ENCODE peak calls at places on chromosomes 6 and 20, in five cellular contexts. One of them, this sample, is unnamed.

GRCh38 chr6:75563032-75563431 is 38.6 kb upstream of the SENP6 start:
- DNase-seq in activated T-helper 1 cell treated with anti-CD3 and anti-CD28 coated beads, Interleukin-12 subunit alpha, Interleukin-12 subunit beta, Interleukin-2, Interleukin-4 antibody, amounts not matched to agents 30 ng/mL and 10 ng/mL and 1 ng/mL, durations not matched to agents 14 hours and 24 hours and 36 hours: peak
- DNase-seq in MCF 10A: peak
- DNase-seq in GM04503: no peak
- DNase-seq in non-pigmented ciliary epithelial cell: no peak
- DNase-seq in this sample: peak

GRCh38 chr6:169326067-169326799 is 72.6 kb upstream of the THBS2 start:
- DNase-seq in activated T-helper 1 cell treated with anti-CD3 and anti-CD28 coated beads, Interleukin-12 subunit alpha, Interleukin-12 subunit beta, Interleukin-2, Interleukin-4 antibody, amounts not matched to agents 30 ng/mL and 10 ng/mL and 1 ng/mL, durations not matched to agents 14 hours and 24 hours and 36 hours: no peak
- DNase-seq in MCF 10A: peak
- DNase-seq in GM04503: no peak
- DNase-seq in non-pigmented ciliary epithelial cell: no peak
- DNase-seq in this sample: peak

GRCh38 chr20:63096681-63097335 is 90.0 kb upstream of the BHLHE23 start:
- DNase-seq in activated T-helper 1 cell treated with anti-CD3 and anti-CD28 coated beads, Interleukin-12 subunit alpha, Interleukin-12 subunit beta, Interleukin-2, Interleukin-4 antibody, amounts not matched to agents 30 ng/mL and 10 ng/mL and 1 ng/mL, durations not matched to agents 14 hours and 24 hours and 36 hours: no peak
- DNase-seq in MCF 10A: no peak
- DNase-seq in GM04503: no peak
- DNase-seq in non-pigmented ciliary epithelial cell: no peak
- DNase-seq in this sample: no peak

GRCh38 chr6:157518399-157519250 is 137.6 kb downstream of the ZDHHC14 start:
- DNase-seq in activated T-helper 1 cell treated with anti-CD3 and anti-CD28 coated beads, Interleukin-12 subunit alpha, Interleukin-12 subunit beta, Interleukin-2, Interleukin-4 antibody, amounts not matched to agents 30 ng/mL and 10 ng/mL and 1 ng/mL, durations not matched to agents 14 hours and 24 hours and 36 hours: no peak
- DNase-seq in MCF 10A: no peak
- DNase-seq in GM04503: peak
- DNase-seq in non-pigmented ciliary epithelial cell: no peak
- DNase-seq in this sample: no peak

GRCh38 chr6:152952045-152952444 is 30.8 kb downstream of the FBXO5 start:
- DNase-seq in activated T-helper 1 cell treated with anti-CD3 and anti-CD28 coated beads, Interleukin-12 subunit alpha, Interleukin-12 subunit beta, Interleukin-2, Interleukin-4 antibody, amounts not matched to agents 30 ng/mL and 10 ng/mL and 1 ng/mL, durations not matched to agents 14 hours and 24 hours and 36 hours: no peak
- DNase-seq in MCF 10A: peak
- DNase-seq in GM04503: no peak
- DNase-seq in non-pigmented ciliary epithelial cell: no peak
- DNase-seq in this sample: no peak

GRCh38 chr6:169048185-169048584 is 205.5 kb downstream of the THBS2 start:
- DNase-seq in activated T-helper 1 cell treated with anti-CD3 and anti-CD28 coated beads, Interleukin-12 subunit alpha, Interleukin-12 subunit beta, Interleukin-2, Interleukin-4 antibody, amounts not matched to agents 30 ng/mL and 10 ng/mL and 1 ng/mL, durations not matched to agents 14 hours and 24 hours and 36 hours: no peak
- DNase-seq in MCF 10A: no peak
- DNase-seq in GM04503: no peak
- DNase-seq in non-pigmented ciliary epithelial cell: no peak
- DNase-seq in this sample: no peak

GRCh38 chr20:51958636-51959542 is 156.6 kb upstream of the SALL4 start:
- DNase-seq in activated T-helper 1 cell treated with anti-CD3 and anti-CD28 coated beads, Interleukin-12 subunit alpha, Interleukin-12 subunit beta, Interleukin-2, Interleukin-4 antibody, amounts not matched to agents 30 ng/mL and 10 ng/mL and 1 ng/mL, durations not matched to agents 14 hours and 24 hours and 36 hours: no peak
- DNase-seq in MCF 10A: no peak
- DNase-seq in GM04503: no peak
- DNase-seq in non-pigmented ciliary epithelial cell: no peak
- DNase-seq in this sample: peak

GRCh38 chr6:92047886-92048285 is 1371.5 kb downstream of the EPHA7 start:
- DNase-seq in activated T-helper 1 cell treated with anti-CD3 and anti-CD28 coated beads, Interleukin-12 subunit alpha, Interleukin-12 subunit beta, Interleukin-2, Interleukin-4 antibody, amounts not matched to agents 30 ng/mL and 10 ng/mL and 1 ng/mL, durations not matched to agents 14 hours and 24 hours and 36 hours: no peak
- DNase-seq in MCF 10A: no peak
- DNase-seq in GM04503: no peak
- DNase-seq in non-pigmented ciliary epithelial cell: no peak
- DNase-seq in this sample: peak

GRCh38 chr6:145532361-145532760 is 203.0 kb downstream of the EPM2A start:
- DNase-seq in activated T-helper 1 cell treated with anti-CD3 and anti-CD28 coated beads, Interleukin-12 subunit alpha, Interleukin-12 subunit beta, Interleukin-2, Interleukin-4 antibody, amounts not matched to agents 30 ng/mL and 10 ng/mL and 1 ng/mL, durations not matched to agents 14 hours and 24 hours and 36 hours: no peak
- DNase-seq in MCF 10A: no peak
- DNase-seq in GM04503: no peak
- DNase-seq in non-pigmented ciliary epithelial cell: no peak
- DNase-seq in this sample: no peak

This sample was measured in left kidney.